ENCODE peak calls at places on chromosomes 6 and 20, in four cellular contexts. One of them, this sample, is unnamed.

GRCh38 chr6:55696041-55696440 is 117.0 kb upstream of the HMGCLL1 start:
- DNase-seq in SK-N-SH: no peak
- DNase-seq in HepG2: no peak
- DNase-seq in K562: no peak
- DNase-seq in this sample: no peak

GRCh38 chr20:9141916-9142315 is 73.0 kb downstream of the PLCB4 start:
- DNase-seq in K562: no peak
- DNase-seq in HepG2: no peak
- DNase-seq in SK-N-SH: no peak
- DNase-seq in this sample: no peak

GRCh38 chr20:62710221-62710885 is 1.7 kb downstream of the NTSR1 start:
- DNase-seq in HepG2: no peak
- DNase-seq in K562: no peak
- DNase-seq in SK-N-SH: no peak
- DNase-seq in this sample: no peak

GRCh38 chr6:3455490-3456394 is 1.1 kb downstream of the SLC22A23 start:
- DNase-seq in K562: peak
- DNase-seq in HepG2: peak
- DNase-seq in SK-N-SH: peak
- DNase-seq in this sample: no peak

GRCh38 chr20:2752631-2753455 is 47.6 kb downstream of the CPXM1 start:
- DNase-seq in SK-N-SH: no peak
- DNase-seq in K562: peak
- DNase-seq in HepG2: peak
- DNase-seq in this sample: peak

GRCh38 chr6:8499540-8499939 is 64.2 kb upstream of the SLC35B3 start:
- DNase-seq in SK-N-SH: peak
- DNase-seq in HepG2: peak
- DNase-seq in K562: no peak
- DNase-seq in this sample: peak

GRCh38 chr6:63660737-63661136 is 25.1 kb downstream of the PHF3 start:
- DNase-seq in SK-N-SH: no peak
- DNase-seq in HepG2: peak
- DNase-seq in K562: no peak
- DNase-seq in this sample: no peak

GRCh38 chr6:137819740-137820139 is 47.3 kb upstream of the TNFAIP3 start:
- DNase-seq in HepG2: no peak
- DNase-seq in K562: no peak
- DNase-seq in SK-N-SH: no peak
- DNase-seq in this sample: no peak

GRCh38 chr6:154962751-154963150 is 32.4 kb upstream of the TIAM2 start:
- DNase-seq in K562: no peak
- DNase-seq in SK-N-SH: no peak
- DNase-seq in HepG2: peak
- DNase-seq in this sample: no peak

GRCh38 chr6:155378284-155378683 is 64.0 kb upstream of the TFB1M start:
- DNase-seq in HepG2: no peak
- DNase-seq in SK-N-SH: no peak
- DNase-seq in K562: no peak
- DNase-seq in this sample: no peak

GRCh38 chr6:145012039-145012662 is 723.2 kb downstream of the EPM2A start:
- DNase-seq in K562: no peak
- DNase-seq in SK-N-SH: no peak
- DNase-seq in HepG2: no peak
- DNase-seq in this sample: no peak

GRCh38 chr6:169530762-169531143 is 171.1 kb downstream of the WDR27 start:
- DNase-seq in HepG2: no peak
- DNase-seq in K562: no peak
- DNase-seq in SK-N-SH: no peak
- DNase-seq in this sample: no peak

GRCh38 chr6:169926617-169927417 is 175.4 kb downstream of the ERMARD start:
- DNase-seq in K562: no peak
- DNase-seq in HepG2: no peak
- DNase-seq in SK-N-SH: no peak
- DNase-seq in this sample: no peak

GRCh38 chr6:157403684-157404051 is 22.7 kb downstream of the ZDHHC14 start:
- DNase-seq in HepG2: no peak
- DNase-seq in SK-N-SH: no peak
- DNase-seq in K562: no peak
- DNase-seq in this sample: no peak

GRCh38 chr20:43761396-43762340 is 34.9 kb upstream of the GTSF1L start:
- DNase-seq in HepG2: no peak
- DNase-seq in SK-N-SH: no peak
- DNase-seq in K562: no peak
- DNase-seq in this sample: no peak

GRCh38 chr20:62906647-62907375 is 19.5 kb downstream of the DIDO1 start:
- DNase-seq in HepG2: no peak
- DNase-seq in SK-N-SH: no peak
- DNase-seq in K562: no peak
- DNase-seq in this sample: no peak

GRCh38 chr20:33673411-33674293 is 576 bp downstream of the NECAB3 start:
- DNase-seq in HepG2: no peak
- DNase-seq in K562: peak
- DNase-seq in SK-N-SH: peak
- DNase-seq in this sample: no peak

GRCh38 chr6:65649392-65649791 is 57.6 kb downstream of the EYS start:
- DNase-seq in K562: no peak
- DNase-seq in SK-N-SH: no peak
- DNase-seq in HepG2: no peak
- DNase-seq in this sample: no peak

GRCh38 chr6:63121166-63121565 is 90.1 kb upstream of the FKBP1C start:
- DNase-seq in K562: no peak
- DNase-seq in HepG2: peak
- DNase-seq in SK-N-SH: no peak
- DNase-seq in this sample: no peak

GRCh38 chr6:18307006-18307405 is 42.7 kb upstream of the DEK start:
- DNase-seq in HepG2: no peak
- DNase-seq in K562: no peak
- DNase-seq in SK-N-SH: no peak
- DNase-seq in this sample: no peak

GRCh38 chr6:134851548-134851947 is 98.4 kb downstream of the ALDH8A1 start:
- DNase-seq in K562: no peak
- DNase-seq in SK-N-SH: no peak
- DNase-seq in HepG2: no peak
- DNase-seq in this sample: no peak

DNA sequence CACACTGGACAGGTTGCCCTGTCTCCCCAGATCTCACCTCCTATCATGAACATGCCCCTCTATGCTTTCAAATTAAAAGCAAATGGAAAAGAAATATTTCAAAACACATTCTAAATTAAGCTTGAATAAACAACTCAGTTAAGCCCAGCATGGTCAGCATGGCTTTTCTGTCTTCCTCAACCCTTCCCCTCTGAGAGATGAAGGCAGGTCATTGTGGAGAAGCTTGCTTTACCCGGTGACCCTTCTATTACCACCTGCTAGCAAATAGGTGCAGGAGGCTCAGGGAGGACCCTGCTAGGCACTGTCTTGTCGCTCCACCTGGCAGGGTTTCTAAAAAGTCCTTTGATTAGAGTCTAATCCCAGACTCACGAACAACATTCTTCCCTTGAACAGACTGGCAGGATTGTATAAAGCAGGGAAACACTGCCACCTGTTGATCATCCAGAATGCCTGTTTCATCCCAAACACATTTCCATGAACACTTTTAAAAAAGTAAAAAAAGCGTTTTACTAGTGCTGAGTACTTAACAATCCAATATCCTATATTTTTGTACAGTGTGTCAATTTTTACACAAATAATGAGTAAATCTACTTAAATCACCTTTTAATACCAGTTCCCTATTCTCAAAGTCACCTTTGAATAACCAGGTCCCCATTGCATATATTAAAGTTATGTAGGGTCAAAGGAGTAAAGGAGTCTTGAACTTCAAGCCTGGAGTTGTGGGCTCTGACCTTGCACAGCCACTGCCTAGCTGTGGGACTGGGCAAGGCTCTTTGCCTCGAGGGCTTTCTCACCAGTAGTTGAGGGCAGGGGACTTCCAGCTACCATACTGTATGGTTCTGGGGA is 75.5 kb downstream of the GPR6 start:
- DNase-seq in HepG2: peak
- DNase-seq in SK-N-SH: peak
- DNase-seq in K562: peak
- DNase-seq in this sample: peak
- TF ChIP-seq ELF1 in HepG2: no peak
- TF ChIP-seq ELF1 in SK-N-SH: no peak
- TF ChIP-seq ELF1 in K562: no peak
- TF ChIP-seq ELF1 in this sample: no peak

GRCh38 chr6:454148-454991 is 62.8 kb downstream of the IRF4 start:
- DNase-seq in SK-N-SH: no peak
- DNase-seq in HepG2: no peak
- DNase-seq in K562: no peak
- DNase-seq in this sample: no peak

GRCh38 chr6:456887-457286 is 65.3 kb downstream of the IRF4 start:
- DNase-seq in HepG2: no peak
- DNase-seq in SK-N-SH: no peak
- DNase-seq in K562: no peak
- DNase-seq in this sample: no peak

GRCh38 chr6:455835-456234 is 64.3 kb downstream of the IRF4 start:
- DNase-seq in K562: no peak
- DNase-seq in HepG2: no peak
- DNase-seq in SK-N-SH: no peak
- DNase-seq in this sample: no peak

GRCh38 chr6:456358-456857 is 64.9 kb downstream of the IRF4 start:
- DNase-seq in SK-N-SH: no peak
- DNase-seq in K562: no peak
- DNase-seq in HepG2: no peak
- DNase-seq in this sample: no peak

DNA sequence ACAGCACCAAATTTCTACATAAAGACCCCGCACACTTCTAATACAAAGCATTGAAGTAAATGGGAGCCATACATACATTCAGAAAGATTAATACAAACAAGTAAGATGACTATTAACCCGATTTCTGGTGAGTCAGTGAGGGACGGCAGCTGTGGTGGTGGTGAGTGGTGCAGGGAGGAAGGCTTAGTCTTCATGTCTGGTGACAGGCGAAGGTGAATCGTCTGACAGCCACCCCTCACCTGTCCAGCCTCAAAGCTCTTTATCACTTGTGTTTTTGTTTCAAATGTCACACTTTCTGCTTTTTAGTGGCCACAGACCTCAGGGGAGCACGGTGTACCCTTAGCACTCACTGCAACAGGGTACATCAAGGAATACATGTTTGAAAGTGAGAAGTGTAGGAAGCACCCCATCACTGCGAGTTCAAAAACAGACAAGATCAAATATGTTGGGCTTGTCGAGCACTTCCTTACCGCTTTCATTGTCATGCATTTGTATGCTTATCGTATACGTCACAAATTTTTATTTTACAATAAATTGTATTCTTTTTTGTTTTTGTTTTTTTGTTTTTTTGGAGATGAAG is 63.5 kb downstream of the IRF4 start:
- DNase-seq in HepG2: no peak
- DNase-seq in SK-N-SH: peak
- DNase-seq in K562: no peak
- DNase-seq in this sample: no peak
- TF ChIP-seq ELF1 in HepG2: no peak
- TF ChIP-seq ELF1 in SK-N-SH: no peak
- TF ChIP-seq ELF1 in K562: no peak
- TF ChIP-seq ELF1 in this sample: no peak

DNA sequence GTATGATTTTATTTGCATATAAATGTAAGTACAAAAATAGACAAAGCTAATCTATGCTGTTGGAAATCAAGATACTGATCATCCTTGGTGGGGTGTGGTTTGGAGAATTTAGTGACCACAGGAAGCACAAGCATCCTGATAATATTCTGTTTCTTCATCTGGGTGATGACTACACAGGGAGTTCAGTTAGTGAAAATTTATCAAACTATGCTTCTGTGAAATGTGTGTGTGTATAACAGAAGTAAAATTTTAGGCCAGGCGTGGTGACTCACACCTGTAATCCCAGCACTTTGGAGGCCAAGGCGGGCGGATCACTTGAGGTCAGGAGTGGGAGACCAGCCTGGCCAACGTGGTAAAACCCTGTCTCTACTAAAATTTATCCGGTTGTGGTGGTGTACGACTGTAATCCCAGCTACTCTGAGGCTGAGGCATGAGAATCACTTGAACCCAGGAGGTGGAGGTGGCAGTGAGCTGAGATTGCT is 20.6 kb downstream of the ENPP3 start:
- DNase-seq in SK-N-SH: no peak
- DNase-seq in K562: no peak
- DNase-seq in HepG2: no peak
- DNase-seq in this sample: no peak
- TF ChIP-seq ELF1 in SK-N-SH: no peak
- TF ChIP-seq ELF1 in K562: no peak
- TF ChIP-seq ELF1 in HepG2: no peak
- TF ChIP-seq ELF1 in this sample: no peak

GRCh38 chr6:13589801-13590200 is 15.4 kb downstream of the SIRT5 start:
- DNase-seq in SK-N-SH: no peak
- DNase-seq in K562: no peak
- DNase-seq in HepG2: no peak
- DNase-seq in this sample: no peak

GRCh38 chr6:13581700-13582229 is 7.4 kb downstream of the SIRT5 start:
- DNase-seq in HepG2: no peak
- DNase-seq in SK-N-SH: no peak
- DNase-seq in K562: no peak
- DNase-seq in this sample: no peak

GRCh38 chr6:13590574-13591153 is 16.3 kb downstream of the SIRT5 start:
- DNase-seq in HepG2: no peak
- DNase-seq in K562: no peak
- DNase-seq in SK-N-SH: no peak
- DNase-seq in this sample: no peak

GRCh38 chr6:13591205-13591921 is 17.0 kb downstream of the SIRT5 start:
- DNase-seq in HepG2: no peak
- DNase-seq in K562: no peak
- DNase-seq in SK-N-SH: no peak
- DNase-seq in this sample: no peak

GRCh38 chr6:13586936-13587542 is 12.6 kb downstream of the SIRT5 start:
- DNase-seq in SK-N-SH: no peak
- DNase-seq in K562: no peak
- DNase-seq in HepG2: no peak
- DNase-seq in this sample: no peak
- TF ChIP-seq ELF1 in SK-N-SH: no peak
- TF ChIP-seq ELF1 in K562: no peak
- TF ChIP-seq ELF1 in HepG2: no peak
- TF ChIP-seq ELF1 in this sample: no peak